ENCODE peak calls at places on chromosomes 12 and 14, in five cellular contexts. B, V, Q, M and R are unnamed samples.

GRCh38 chr12:90622431-90622830 is 332.5 kb downstream of the CCER1 start:
- DNase-seq in B (no peak), Q (no peak), M (no peak), V (no peak), R (peak)

GRCh38 chr14:54567634-54568561 is 970 bp downstream of the SAMD4A start:
- DNase-seq in Q (no peak), V (peak), B (peak), M (no peak), R (no peak)

GRCh38 chr12:18799140-18799446 is 61.2 kb downstream of the CAPZA3 start:
- DNase-seq in Q (no peak), B (no peak), M (no peak), V (no peak), R (no peak)

GRCh38 chr12:4290011-4290790 is 16.6 kb downstream of the CCND2 start:
- DNase-seq in Q (no peak), V (no peak), M (no peak), B (peak), R (no peak)

GRCh38 chr14:103031956-103032355 is 25.4 kb downstream of the CDC42BPB start:
- DNase-seq in M (no peak), V (no peak), B (no peak), Q (no peak), R (no peak)

GRCh38 chr12:110679201-110679600 is 9.7 kb downstream of the HVCN1 start:
- DNase-seq in Q (no peak), M (no peak), V (no peak), B (no peak), R (no peak)

GRCh38 chr14:87131879-87132278 is 861.1 kb downstream of the GALC start:
- DNase-seq in B (no peak), Q (no peak), M (peak), V (no peak), R (no peak)

GRCh38 chr12:98896938-98897337 is 251.8 kb downstream of the APAF1 start:
- DNase-seq in B (no peak), V (no peak), Q (no peak), M (no peak), R (no peak)

GRCh38 chr12:112904571-112904970 is 2.2 kb upstream of the OAS1 start:
- DNase-seq in B (no peak), V (no peak), Q (no peak), M (no peak), R (no peak)

GRCh38 chr14:103070971-103071542 is 13.0 kb upstream of the LBHD2 start:
- DNase-seq in Q (no peak), V (no peak), B (no peak), M (no peak), R (no peak)

GRCh38 chr14:99288948-99289347 is 17.0 kb upstream of the BCL11B start:
- DNase-seq in Q (no peak), M (no peak), V (no peak), B (no peak), R (no peak)

GRCh38 chr12:70255311-70255710 is 12.1 kb downstream of the CNOT2 start:
- DNase-seq in Q (no peak), B (no peak), V (no peak), M (peak), R (no peak)

GRCh38 chr12:1234073-1234472 is 243.1 kb downstream of the ERC1 start:
- DNase-seq in M (peak), Q (peak), V (no peak), B (no peak), R (no peak)

GRCh38 chr12:34395056-34396005 is 373.0 kb downstream of the ALG10 start:
- DNase-seq in M (no peak), V (no peak), Q (no peak), B (peak), R (no peak)

GRCh38 chr12:57165741-57166140 is 18.3 kb upstream of the LRP1-AS start:
- DNase-seq in M (no peak), V (no peak), B (no peak), Q (no peak), R (no peak)

GRCh38 chr12:4293299-4293941 is 19.9 kb downstream of the CCND2 start:
- DNase-seq in V (no peak), B (peak), M (no peak), Q (no peak), R (no peak)

GRCh38 chr14:31933716-31934115 is 143.4 kb upstream of the ARHGAP5 start:
- DNase-seq in M (no peak), Q (no peak), B (no peak), V (no peak), R (no peak)